ENCODE peak calls at places on chromosomes 2 and 18, in nine cellular contexts. U, Y, T, Q, A, B, C, H and V are unnamed samples.

GRCh38 chr2:156333951-156334495 is 1.5 kb upstream of the NR4A2 start:
- DNase-seq in U (peak; percentile 92), Y (peak; percentile 70), T (peak; percentile 17), Q (peak; percentile 68), A (peak; percentile 36), B (peak; percentile 53), C (peak; percentile 59), H (peak; percentile 81), V (peak; percentile 21)

GRCh38 chr2:209787416-209787815 is 15.8 kb downstream of the UNC80 start:
- DNase-seq in U (no peak), Y (no peak), T (peak; percentile 66), Q (no peak), A (no peak), B (no peak), C (no peak), H (no peak), V (no peak)

GRCh38 chr2:43082111-43082877 is 144.1 kb downstream of the ZFP36L2 start:
- DNase-seq in U (peak; percentile 76), Y (no peak), T (no peak), Q (peak; percentile 30), A (no peak), B (no peak), C (no peak), H (no peak), V (peak; percentile 46)

GRCh38 chr2:201990069-201990468 is 43.6 kb upstream of the FZD7 start:
- DNase-seq in U (no peak), Y (no peak), T (no peak), Q (no peak), A (no peak), B (no peak), C (no peak), H (no peak), V (no peak)

GRCh38 chr18:12406376-12407111 is 1.2 kb upstream of the PRELID3A start:
- DNase-seq in U (peak; percentile 65), Y (no peak), T (no peak), Q (no peak), A (no peak), B (no peak), C (no peak), H (no peak), V (no peak)

GRCh38 chr2:13821255-13821880 is 811.1 kb upstream of the LRATD1 start:
- DNase-seq in U (no peak), Y (no peak), T (peak; percentile 50), Q (no peak), A (no peak), B (no peak), C (no peak), H (no peak), V (no peak)

GRCh38 chr2:122864728-122865127 is 1109.3 kb downstream of the TSN start:
- DNase-seq in U (no peak), Y (no peak), T (no peak), Q (no peak), A (no peak), B (peak; percentile 23), C (no peak), H (no peak), V (no peak)

GRCh38 chr2:149040451-149040850 is 2.0 kb downstream of the LYPD6B start:
- DNase-seq in U (no peak), Y (peak; percentile 67), T (peak; percentile 50), Q (no peak), A (no peak), B (no peak), C (peak; percentile 41), H (no peak), V (peak; percentile 11)

GRCh38 chr18:46338761-46339160 is 234.6 kb downstream of the HAUS1 start:
- DNase-seq in U (no peak), Y (no peak), T (no peak), Q (no peak), A (no peak), B (no peak), C (peak; percentile 16), H (no peak), V (no peak)

GRCh38 chr2:229417906-229418305 is 146.8 kb upstream of the PID1 start:
- DNase-seq in U (no peak), Y (no peak), T (no peak), Q (no peak), A (no peak), B (peak; percentile 83), C (no peak), H (no peak), V (no peak)